ENCODE peak calls at places on chromosomes 2 and 18, in ten cellular contexts. One of them, this sample, is unnamed.

GRCh38 chr2:205680067-205680466 is 2.2 kb upstream of the NRP2 start:
- DNase-seq in right atrium auricular region: no peak
- DNase-seq in spleen: no peak
- DNase-seq in tibial nerve: peak
- DNase-seq in GM10248: peak
- DNase-seq in AG09319: no peak
- DNase-seq in IMR-90: peak
- DNase-seq in H9: peak
- DNase-seq in kidney: no peak
- DNase-seq in AG10803: peak
- DNase-seq in this sample: peak

GRCh38 chr18:57447154-57447621 is 12.0 kb downstream of the ONECUT2 start:
- DNase-seq in tibial nerve: no peak
- DNase-seq in GM10248: no peak
- DNase-seq in H9: peak
- DNase-seq in spleen: no peak
- DNase-seq in right atrium auricular region: no peak
- DNase-seq in kidney: no peak
- DNase-seq in IMR-90: peak
- DNase-seq in AG09319: no peak
- DNase-seq in AG10803: no peak
- DNase-seq in this sample: peak

GRCh38 chr2:48221846-48222516 is 308.0 kb upstream of the STON1 start:
- DNase-seq in kidney: no peak
- DNase-seq in IMR-90: no peak
- DNase-seq in tibial nerve: no peak
- DNase-seq in GM10248: no peak
- DNase-seq in H9: no peak
- DNase-seq in AG10803: no peak
- DNase-seq in spleen: no peak
- DNase-seq in right atrium auricular region: no peak
- DNase-seq in AG09319: no peak
- DNase-seq in this sample: no peak

GRCh38 chr2:62923242-62923641 is 127.4 kb upstream of the OTX1 start:
- DNase-seq in AG10803: no peak
- DNase-seq in GM10248: no peak
- DNase-seq in spleen: no peak
- DNase-seq in IMR-90: no peak
- DNase-seq in right atrium auricular region: no peak
- DNase-seq in AG09319: no peak
- DNase-seq in tibial nerve: no peak
- DNase-seq in H9: no peak
- DNase-seq in kidney: no peak
- DNase-seq in this sample: no peak

GRCh38 chr2:54538537-54538936 is 82.4 kb downstream of the SPTBN1 start:
- DNase-seq in H9: no peak
- DNase-seq in AG09319: no peak
- DNase-seq in GM10248: no peak
- DNase-seq in spleen: no peak
- DNase-seq in right atrium auricular region: no peak
- DNase-seq in AG10803: no peak
- DNase-seq in IMR-90: no peak
- DNase-seq in kidney: no peak
- DNase-seq in tibial nerve: no peak
- DNase-seq in this sample: no peak

GRCh38 chr18:68796936-68797690 is 767 bp upstream of the CCDC102B start:
- DNase-seq in H9: no peak
- DNase-seq in AG09319: peak
- DNase-seq in right atrium auricular region: no peak
- DNase-seq in GM10248: no peak
- DNase-seq in IMR-90: peak
- DNase-seq in tibial nerve: no peak
- DNase-seq in spleen: no peak
- DNase-seq in AG10803: peak
- DNase-seq in kidney: no peak
- DNase-seq in this sample: no peak

GRCh38 chr2:228819701-228820100 is 451.4 kb downstream of the PID1 start:
- DNase-seq in right atrium auricular region: no peak
- DNase-seq in spleen: no peak
- DNase-seq in tibial nerve: no peak
- DNase-seq in H9: no peak
- DNase-seq in AG09319: no peak
- DNase-seq in IMR-90: peak
- DNase-seq in kidney: no peak
- DNase-seq in GM10248: no peak
- DNase-seq in AG10803: peak
- DNase-seq in this sample: no peak

GRCh38 chr2:137689549-137689948 is 274.7 kb upstream of the HNMT start:
- DNase-seq in H9: no peak
- DNase-seq in AG09319: no peak
- DNase-seq in kidney: no peak
- DNase-seq in spleen: no peak
- DNase-seq in GM10248: no peak
- DNase-seq in AG10803: no peak
- DNase-seq in IMR-90: no peak
- DNase-seq in tibial nerve: no peak
- DNase-seq in right atrium auricular region: no peak
- DNase-seq in this sample: no peak

GRCh38 chr2:20674309-20674965 is 7.5 kb downstream of the GDF7 start:
- DNase-seq in H9: no peak
- DNase-seq in AG09319: no peak
- DNase-seq in tibial nerve: no peak
- DNase-seq in spleen: no peak
- DNase-seq in kidney: no peak
- DNase-seq in IMR-90: no peak
- DNase-seq in GM10248: no peak
- DNase-seq in right atrium auricular region: no peak
- DNase-seq in AG10803: no peak
- DNase-seq in this sample: no peak

GRCh38 chr18:36737321-36737720 is 91.5 kb downstream of the TPGS2 start:
- DNase-seq in GM10248: no peak
- DNase-seq in H9: no peak
- DNase-seq in spleen: no peak
- DNase-seq in right atrium auricular region: no peak
- DNase-seq in tibial nerve: no peak
- DNase-seq in IMR-90: no peak
- DNase-seq in AG10803: no peak
- DNase-seq in kidney: no peak
- DNase-seq in AG09319: no peak
- DNase-seq in this sample: no peak

GRCh38 chr18:59634096-59634495 is 63.1 kb downstream of the CCBE1 start:
- DNase-seq in kidney: no peak
- DNase-seq in AG09319: no peak
- DNase-seq in AG10803: no peak
- DNase-seq in H9: no peak
- DNase-seq in right atrium auricular region: no peak
- DNase-seq in GM10248: no peak
- DNase-seq in IMR-90: no peak
- DNase-seq in spleen: no peak
- DNase-seq in tibial nerve: no peak
- DNase-seq in this sample: no peak

DNA sequence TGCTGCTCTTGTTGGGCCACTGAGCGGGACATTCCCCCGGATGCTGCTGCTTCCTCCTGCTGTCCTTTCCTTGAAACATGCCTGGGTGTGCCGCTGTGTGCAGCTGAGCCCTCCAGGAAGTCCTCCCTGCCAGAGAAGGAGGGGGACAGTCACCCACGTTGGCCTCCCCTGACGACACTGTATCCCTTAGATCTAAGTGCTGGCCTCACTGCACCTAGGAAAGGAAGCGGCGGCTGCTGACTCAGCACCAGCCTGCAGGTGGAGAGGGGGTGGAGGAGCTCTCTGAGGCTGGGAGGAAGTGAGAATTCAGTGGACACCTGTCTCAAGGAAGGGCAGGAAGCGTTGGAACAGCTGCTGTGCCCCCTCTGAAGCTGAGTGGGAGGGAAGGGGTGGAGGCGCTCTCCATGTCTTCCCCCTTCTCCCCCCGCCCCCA is 239.8 kb downstream of the HAUS1 start:
- DNase-seq in spleen: peak
- DNase-seq in kidney: no peak
- DNase-seq in tibial nerve: peak
- DNase-seq in AG10803: no peak
- DNase-seq in IMR-90: no peak
- DNase-seq in H9: peak
- DNase-seq in AG09319: no peak
- DNase-seq in right atrium auricular region: no peak
- DNase-seq in GM10248: peak
- DNase-seq in this sample: peak
- TF ChIP-seq CTCF in spleen: no peak
- TF ChIP-seq CTCF in kidney: no peak
- TF ChIP-seq CTCF in tibial nerve: no peak
- TF ChIP-seq CTCF in AG10803: no peak
- TF ChIP-seq CTCF in IMR-90: no peak
- TF ChIP-seq CTCF in H9: peak
- TF ChIP-seq CTCF in AG09319: no peak
- TF ChIP-seq CTCF in right atrium auricular region: no peak
- TF ChIP-seq CTCF in GM10248: no peak
- TF ChIP-seq CTCF in this sample: no peak

DNA sequence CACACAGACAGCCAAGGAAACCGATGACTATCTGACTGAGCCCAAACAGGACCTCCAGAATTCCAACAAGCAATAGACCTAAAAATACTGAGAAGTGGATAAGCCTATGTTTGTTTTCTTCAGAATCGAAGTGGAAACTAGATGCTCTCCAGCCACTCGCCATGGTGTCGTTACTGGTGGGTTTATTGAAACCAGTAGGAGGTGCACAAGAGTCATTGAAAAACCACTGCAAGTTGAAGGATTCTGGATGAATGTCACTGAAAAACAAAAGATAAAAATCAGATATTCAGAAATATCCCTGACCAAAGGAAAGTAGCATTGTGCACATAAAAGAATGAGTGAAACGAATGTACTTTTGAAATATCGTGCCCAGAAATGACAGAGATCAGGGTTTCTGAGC is 15.3 kb downstream of the TM4SF20 start:
- DNase-seq in spleen: no peak
- DNase-seq in AG10803: no peak
- DNase-seq in GM10248: no peak
- DNase-seq in IMR-90: no peak
- DNase-seq in H9: no peak
- DNase-seq in right atrium auricular region: no peak
- DNase-seq in tibial nerve: no peak
- DNase-seq in kidney: no peak
- DNase-seq in AG09319: no peak
- DNase-seq in this sample: no peak
- TF ChIP-seq CTCF in spleen: peak
- TF ChIP-seq CTCF in AG10803: no peak
- TF ChIP-seq CTCF in GM10248: no peak
- TF ChIP-seq CTCF in IMR-90: peak
- TF ChIP-seq CTCF in H9: peak
- TF ChIP-seq CTCF in right atrium auricular region: no peak
- TF ChIP-seq CTCF in tibial nerve: no peak
- TF ChIP-seq CTCF in kidney: no peak
- TF ChIP-seq CTCF in AG09319: peak
- TF ChIP-seq CTCF in this sample: peak

DNA sequence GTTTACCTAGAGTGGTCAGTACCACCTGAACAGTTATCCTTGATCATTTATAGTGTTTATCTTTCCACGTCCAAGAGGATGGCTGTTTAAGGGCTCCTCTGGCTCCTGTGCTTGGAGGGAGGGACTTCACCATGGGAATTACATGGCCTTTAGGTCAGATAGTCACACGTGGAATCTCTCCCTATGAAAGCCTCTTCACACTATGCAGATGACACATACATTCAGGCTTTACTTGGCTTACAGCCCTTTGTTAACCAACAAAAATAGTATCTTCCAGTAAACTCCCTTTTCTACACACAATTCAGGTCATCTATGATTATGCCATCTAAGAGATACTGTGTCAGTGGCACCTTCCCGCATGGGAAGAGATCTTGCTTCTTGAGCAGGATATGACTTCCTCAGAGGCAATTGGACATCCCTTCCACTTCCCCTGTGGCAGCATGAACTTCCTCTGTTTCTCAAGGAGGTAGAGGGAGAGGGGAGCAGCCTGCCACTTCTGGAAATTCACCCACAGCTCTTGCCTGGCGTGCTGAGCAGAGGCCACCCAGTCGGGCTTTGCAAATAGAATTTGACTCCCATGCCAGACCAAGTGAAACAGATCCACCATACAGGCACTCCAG is 53.5 kb downstream of the COLEC12 start:
- DNase-seq in spleen: no peak
- DNase-seq in IMR-90: peak
- DNase-seq in AG09319: no peak
- DNase-seq in kidney: no peak
- DNase-seq in tibial nerve: no peak
- DNase-seq in GM10248: no peak
- DNase-seq in H9: no peak
- DNase-seq in right atrium auricular region: no peak
- DNase-seq in AG10803: peak
- DNase-seq in this sample: no peak
- TF ChIP-seq CTCF in spleen: no peak
- TF ChIP-seq CTCF in IMR-90: no peak
- TF ChIP-seq CTCF in AG09319: no peak
- TF ChIP-seq CTCF in kidney: no peak
- TF ChIP-seq CTCF in tibial nerve: no peak
- TF ChIP-seq CTCF in GM10248: no peak
- TF ChIP-seq CTCF in H9: no peak
- TF ChIP-seq CTCF in right atrium auricular region: no peak
- TF ChIP-seq CTCF in AG10803: no peak
- TF ChIP-seq CTCF in this sample: no peak

GRCh38 chr18:48105317-48105716 is 174.9 kb upstream of the SMAD2 start:
- DNase-seq in tibial nerve: no peak
- DNase-seq in IMR-90: no peak
- DNase-seq in AG09319: no peak
- DNase-seq in AG10803: no peak
- DNase-seq in kidney: no peak
- DNase-seq in spleen: no peak
- DNase-seq in right atrium auricular region: no peak
- DNase-seq in H9: no peak
- DNase-seq in GM10248: no peak
- DNase-seq in this sample: no peak
- TF ChIP-seq CTCF in tibial nerve: no peak
- TF ChIP-seq CTCF in IMR-90: no peak
- TF ChIP-seq CTCF in AG09319: no peak
- TF ChIP-seq CTCF in AG10803: no peak
- TF ChIP-seq CTCF in kidney: peak
- TF ChIP-seq CTCF in spleen: no peak
- TF ChIP-seq CTCF in right atrium auricular region: no peak
- TF ChIP-seq CTCF in H9: peak
- TF ChIP-seq CTCF in GM10248: no peak
- TF ChIP-seq CTCF in this sample: no peak

This sample was measured in endothelial cell.